ENCODE peak calls at places on chromosome 18, in four cellular contexts. One of them, this sample, is unnamed.

GRCh38 chr18:78814766-78815165 is 164.9 kb upstream of the SALL3 start:
- DNase-seq in GM12878: no peak
- DNase-seq in K562: no peak
- DNase-seq in HEK293T: no peak
- DNase-seq in this sample: no peak

GRCh38 chr18:32919799-32920198 is 147.0 kb upstream of the KLHL14 start:
- DNase-seq in GM12878: no peak
- DNase-seq in K562: peak
- DNase-seq in HEK293T: peak
- DNase-seq in this sample: peak

GRCh38 chr18:50527636-50528307 is 32.1 kb upstream of the MAPK4 start:
- DNase-seq in HEK293T: no peak
- DNase-seq in GM12878: no peak
- DNase-seq in K562: no peak
- DNase-seq in this sample: no peak

GRCh38 chr18:66971951-66972350 is 368.1 kb upstream of the CDH19 start:
- DNase-seq in K562: no peak
- DNase-seq in GM12878: no peak
- DNase-seq in HEK293T: no peak
- DNase-seq in this sample: no peak

GRCh38 chr18:13597068-13597467 is 129.3 kb downstream of the FAM210A start:
- DNase-seq in HEK293T: no peak
- DNase-seq in GM12878: no peak
- DNase-seq in K562: no peak
- DNase-seq in this sample: no peak

GRCh38 chr18:35376742-35377695 is at the start of gene ZNF396:
- DNase-seq in GM12878: no peak
- DNase-seq in K562: peak
- DNase-seq in HEK293T: peak
- DNase-seq in this sample: peak

GRCh38 chr18:71239111-71239624 is 950.3 kb downstream of the SOCS6 start:
- DNase-seq in GM12878: no peak
- DNase-seq in HEK293T: no peak
- DNase-seq in K562: no peak
- DNase-seq in this sample: no peak

GRCh38 chr18:31648966-31649429 is 35.4 kb downstream of the B4GALT6 start:
- DNase-seq in HEK293T: peak
- DNase-seq in K562: peak
- DNase-seq in GM12878: peak
- DNase-seq in this sample: peak

GRCh38 chr18:28890796-28891195 is 713.9 kb upstream of the CDH2 start:
- DNase-seq in GM12878: no peak
- DNase-seq in HEK293T: no peak
- DNase-seq in K562: no peak
- DNase-seq in this sample: no peak

GRCh38 chr18:34957119-34957863 is 83.9 kb upstream of the MAPRE2 start:
- DNase-seq in GM12878: no peak
- DNase-seq in HEK293T: no peak
- DNase-seq in K562: no peak
- DNase-seq in this sample: peak

GRCh38 chr18:63868546-63868945 is 19.0 kb upstream of the SERPINB2 start:
- DNase-seq in HEK293T: no peak
- DNase-seq in K562: no peak
- DNase-seq in GM12878: no peak
- DNase-seq in this sample: no peak

GRCh38 chr18:77223653-77224052 is 26.0 kb upstream of the GALR1 start:
- DNase-seq in GM12878: no peak
- DNase-seq in K562: no peak
- DNase-seq in HEK293T: no peak
- DNase-seq in this sample: no peak

GRCh38 chr18:23499571-23499889 is 3.8 kb upstream of the RMC1 start:
- DNase-seq in GM12878: no peak
- DNase-seq in K562: no peak
- DNase-seq in HEK293T: no peak
- DNase-seq in this sample: no peak

GRCh38 chr18:51664236-51664635 is 466.8 kb upstream of the MEX3C start:
- DNase-seq in GM12878: no peak
- DNase-seq in HEK293T: no peak
- DNase-seq in K562: no peak
- DNase-seq in this sample: no peak

GRCh38 chr18:2715990-2716389 is 60.5 kb downstream of the SMCHD1 start:
- DNase-seq in K562: no peak
- DNase-seq in HEK293T: no peak
- DNase-seq in GM12878: no peak
- DNase-seq in this sample: no peak

GRCh38 chr18:30491815-30492551 is 550.6 kb downstream of the DSC3 start:
- DNase-seq in K562: no peak
- DNase-seq in HEK293T: no peak
- DNase-seq in GM12878: no peak
- DNase-seq in this sample: no peak

GRCh38 chr18:46278481-46279465 is 174.6 kb downstream of the HAUS1 start:
- DNase-seq in K562: no peak
- DNase-seq in HEK293T: no peak
- DNase-seq in GM12878: no peak
- DNase-seq in this sample: no peak

GRCh38 chr18:63683152-63683551 is 19.6 kb upstream of the SERPINB11 start:
- DNase-seq in GM12878: no peak
- DNase-seq in HEK293T: no peak
- DNase-seq in K562: no peak
- DNase-seq in this sample: no peak

GRCh38 chr18:80023173-80023572 is 11.1 kb upstream of the RBFA start:
- DNase-seq in HEK293T: no peak
- DNase-seq in K562: peak
- DNase-seq in GM12878: no peak
- DNase-seq in this sample: no peak

GRCh38 chr18:78624646-78625279 is 354.9 kb upstream of the SALL3 start:
- DNase-seq in K562: no peak
- DNase-seq in HEK293T: no peak
- DNase-seq in GM12878: no peak
- DNase-seq in this sample: no peak

GRCh38 chr18:51196116-51196810 is 1.2 kb downstream of the MEX3C start:
- DNase-seq in HEK293T: no peak
- DNase-seq in GM12878: no peak
- DNase-seq in K562: peak
- DNase-seq in this sample: no peak

GRCh38 chr18:56207989-56208388 is 430.4 kb downstream of the TXNL1 start:
- DNase-seq in K562: no peak
- DNase-seq in GM12878: no peak
- DNase-seq in HEK293T: no peak
- DNase-seq in this sample: no peak

GRCh38 chr18:394276-394996 is 106.1 kb downstream of the COLEC12 start:
- DNase-seq in K562: no peak
- DNase-seq in HEK293T: no peak
- DNase-seq in GM12878: no peak
- DNase-seq in this sample: no peak

GRCh38 chr18:13703899-13704298 is 22.5 kb downstream of the FAM210A start:
- DNase-seq in K562: no peak
- DNase-seq in HEK293T: no peak
- DNase-seq in GM12878: no peak
- DNase-seq in this sample: peak

GRCh38 chr18:6607348-6607747 is 122.2 kb upstream of the ARHGAP28 start:
- DNase-seq in GM12878: no peak
- DNase-seq in HEK293T: no peak
- DNase-seq in K562: no peak
- DNase-seq in this sample: no peak

GRCh38 chr18:22233271-22233670 is 63.9 kb downstream of the GATA6 start:
- DNase-seq in HEK293T: no peak
- DNase-seq in GM12878: no peak
- DNase-seq in K562: no peak
- DNase-seq in this sample: no peak

GRCh38 chr18:79775441-79776221 is 22.1 kb upstream of the KCNG2 start:
- DNase-seq in GM12878: no peak
- DNase-seq in K562: no peak
- DNase-seq in HEK293T: no peak
- DNase-seq in this sample: no peak

GRCh38 chr18:23236876-23237468 is 101.7 kb downstream of the CABLES1 start:
- DNase-seq in GM12878: no peak
- DNase-seq in K562: no peak
- DNase-seq in HEK293T: no peak
- DNase-seq in this sample: no peak

GRCh38 chr18:55585050-55585449 is 2.9 kb downstream of the TCF4 start:
- DNase-seq in K562: no peak
- DNase-seq in HEK293T: no peak
- DNase-seq in GM12878: no peak
- DNase-seq in this sample: no peak

GRCh38 chr18:452801-453200 is 47.7 kb downstream of the COLEC12 start:
- DNase-seq in GM12878: no peak
- DNase-seq in K562: no peak
- DNase-seq in HEK293T: no peak
- DNase-seq in this sample: no peak

GRCh38 chr18:48073231-48073930 is 142.9 kb upstream of the SMAD2 start:
- DNase-seq in GM12878: no peak
- DNase-seq in K562: no peak
- DNase-seq in HEK293T: no peak
- DNase-seq in this sample: no peak

GRCh38 chr18:59518705-59519104 is 159.6 kb upstream of the LMAN1 start:
- DNase-seq in K562: no peak
- DNase-seq in GM12878: no peak
- DNase-seq in HEK293T: no peak
- DNase-seq in this sample: no peak

GRCh38 chr18:73340135-73340934 is 472.5 kb upstream of the NETO1 start:
- DNase-seq in K562: no peak
- DNase-seq in GM12878: peak
- DNase-seq in HEK293T: no peak
- DNase-seq in this sample: peak

GRCh38 chr18:48138211-48138610 is 207.8 kb upstream of the SMAD2 start:
- DNase-seq in GM12878: no peak
- DNase-seq in K562: no peak
- DNase-seq in HEK293T: no peak
- DNase-seq in this sample: no peak

GRCh38 chr18:27198036-27198435 is 12.9 kb upstream of the CHST9 start:
- DNase-seq in GM12878: no peak
- DNase-seq in K562: no peak
- DNase-seq in HEK293T: no peak
- DNase-seq in this sample: peak
- TF ChIP-seq FOXK2 in GM12878: no peak
- TF ChIP-seq FOXK2 in K562: no peak
- TF ChIP-seq FOXK2 in HEK293T: no peak
- TF ChIP-seq FOXK2 in this sample: no peak

GRCh38 chr18:68035709-68036522 is 519.4 kb upstream of the DSEL start:
- DNase-seq in GM12878: no peak
- DNase-seq in K562: no peak
- DNase-seq in HEK293T: no peak
- DNase-seq in this sample: no peak

GRCh38 chr18:68040198-68040597 is 523.7 kb upstream of the DSEL start:
- DNase-seq in K562: no peak
- DNase-seq in GM12878: no peak
- DNase-seq in HEK293T: no peak
- DNase-seq in this sample: no peak

GRCh38 chr18:68041327-68041726 is 524.8 kb upstream of the DSEL start:
- DNase-seq in HEK293T: no peak
- DNase-seq in K562: no peak
- DNase-seq in GM12878: no peak
- DNase-seq in this sample: no peak
- TF ChIP-seq FOXK2 in HEK293T: no peak
- TF ChIP-seq FOXK2 in K562: no peak
- TF ChIP-seq FOXK2 in GM12878: no peak
- TF ChIP-seq FOXK2 in this sample: no peak

GRCh38 chr18:26655614-26656400 is 107.5 kb upstream of the KCTD1 start:
- DNase-seq in K562: no peak
- DNase-seq in GM12878: no peak
- DNase-seq in HEK293T: peak
- DNase-seq in this sample: no peak
- TF ChIP-seq FOXK2 in K562: no peak
- TF ChIP-seq FOXK2 in GM12878: no peak
- TF ChIP-seq FOXK2 in HEK293T: no peak
- TF ChIP-seq FOXK2 in this sample: no peak

GRCh38 chr18:25061345-25061744 is 290.6 kb downstream of the ZNF521 start:
- DNase-seq in HEK293T: no peak
- DNase-seq in GM12878: no peak
- DNase-seq in K562: no peak
- DNase-seq in this sample: no peak
- TF ChIP-seq FOXK2 in HEK293T: no peak
- TF ChIP-seq FOXK2 in GM12878: no peak
- TF ChIP-seq FOXK2 in K562: no peak
- TF ChIP-seq FOXK2 in this sample: no peak

GRCh38 chr18:9735238-9735637 is 27.1 kb downstream of the RAB31 start:
- DNase-seq in GM12878: no peak
- DNase-seq in K562: no peak
- DNase-seq in HEK293T: no peak
- DNase-seq in this sample: peak

GRCh38 chr18:9735879-9736278 is 27.8 kb downstream of the RAB31 start:
- DNase-seq in HEK293T: no peak
- DNase-seq in K562: no peak
- DNase-seq in GM12878: no peak
- DNase-seq in this sample: no peak

GRCh38 chr18:9732031-9732430 is 23.9 kb downstream of the RAB31 start:
- DNase-seq in GM12878: no peak
- DNase-seq in K562: no peak
- DNase-seq in HEK293T: no peak
- DNase-seq in this sample: no peak

GRCh38 chr18:9736445-9736844 is 28.3 kb downstream of the RAB31 start:
- DNase-seq in HEK293T: no peak
- DNase-seq in K562: no peak
- DNase-seq in GM12878: no peak
- DNase-seq in this sample: no peak

GRCh38 chr18:9734189-9734588 is 26.1 kb downstream of the RAB31 start:
- DNase-seq in K562: no peak
- DNase-seq in HEK293T: no peak
- DNase-seq in GM12878: no peak
- DNase-seq in this sample: peak
- TF ChIP-seq FOXK2 in K562: no peak
- TF ChIP-seq FOXK2 in HEK293T: no peak
- TF ChIP-seq FOXK2 in GM12878: no peak
- TF ChIP-seq FOXK2 in this sample: no peak

GRCh38 chr18:62569081-62569480 is 46.3 kb downstream of the ZCCHC2 start:
- DNase-seq in HEK293T: no peak
- DNase-seq in K562: no peak
- DNase-seq in GM12878: no peak
- DNase-seq in this sample: no peak

GRCh38 chr18:62566818-62567217 is 44.0 kb downstream of the ZCCHC2 start:
- DNase-seq in K562: no peak
- DNase-seq in HEK293T: no peak
- DNase-seq in GM12878: no peak
- DNase-seq in this sample: no peak

GRCh38 chr18:62564044-62564443 is 41.2 kb downstream of the ZCCHC2 start:
- DNase-seq in HEK293T: no peak
- DNase-seq in K562: no peak
- DNase-seq in GM12878: no peak
- DNase-seq in this sample: no peak

GRCh38 chr18:62571037-62571436 is 48.2 kb downstream of the ZCCHC2 start:
- DNase-seq in HEK293T: no peak
- DNase-seq in K562: no peak
- DNase-seq in GM12878: no peak
- DNase-seq in this sample: no peak

GRCh38 chr18:62566199-62566598 is 43.4 kb downstream of the ZCCHC2 start:
- DNase-seq in HEK293T: no peak
- DNase-seq in GM12878: no peak
- DNase-seq in K562: peak
- DNase-seq in this sample: peak
- TF ChIP-seq FOXK2 in HEK293T: no peak
- TF ChIP-seq FOXK2 in GM12878: no peak
- TF ChIP-seq FOXK2 in K562: no peak
- TF ChIP-seq FOXK2 in this sample: no peak

GRCh38 chr18:75130591-75131274 is 78.2 kb downstream of the PTGR3 start:
- DNase-seq in K562: no peak
- DNase-seq in GM12878: no peak
- DNase-seq in HEK293T: no peak
- DNase-seq in this sample: no peak
- TF ChIP-seq FOXK2 in K562: no peak
- TF ChIP-seq FOXK2 in GM12878: no peak
- TF ChIP-seq FOXK2 in HEK293T: no peak
- TF ChIP-seq FOXK2 in this sample: no peak

This sample was measured in HepG2.